ENCODE peak calls at places on chromosomes 2 and 18, in eight cellular contexts. One of them, this sample, is unnamed.

GRCh38 chr2:172516299-172516698 is 39.6 kb upstream of the PDK1 start:
- DNase-seq in AG04450: peak
- DNase-seq in CD4-positive, CD25-positive, alpha-beta regulatory T cell: no peak
- DNase-seq in stomach: no peak
- DNase-seq in PC-3: peak
- DNase-seq in thyroid gland: no peak
- DNase-seq in neuronal stem cell: no peak
- DNase-seq in tibial artery: no peak
- DNase-seq in this sample: no peak

GRCh38 chr18:22558945-22559385 is 141.2 kb upstream of the CTAGE1 start:
- DNase-seq in AG04450: no peak
- DNase-seq in CD4-positive, CD25-positive, alpha-beta regulatory T cell: no peak
- DNase-seq in stomach: peak
- DNase-seq in PC-3: peak
- DNase-seq in thyroid gland: peak
- DNase-seq in neuronal stem cell: no peak
- DNase-seq in tibial artery: peak
- DNase-seq in this sample: peak

GRCh38 chr2:28270456-28271146 is 122.1 kb upstream of the FOSL2 start:
- DNase-seq in AG04450: no peak
- DNase-seq in CD4-positive, CD25-positive, alpha-beta regulatory T cell: no peak
- DNase-seq in stomach: no peak
- DNase-seq in PC-3: no peak
- DNase-seq in thyroid gland: no peak
- DNase-seq in neuronal stem cell: no peak
- DNase-seq in tibial artery: no peak
- DNase-seq in this sample: no peak

GRCh38 chr2:218230882-218231281 is 13.9 kb downstream of the ARPC2 start:
- DNase-seq in AG04450: no peak
- DNase-seq in CD4-positive, CD25-positive, alpha-beta regulatory T cell: no peak
- DNase-seq in stomach: peak
- DNase-seq in PC-3: peak
- DNase-seq in thyroid gland: no peak
- DNase-seq in neuronal stem cell: no peak
- DNase-seq in tibial artery: no peak
- DNase-seq in this sample: no peak

GRCh38 chr18:25764777-25765176 is 325.6 kb downstream of the SS18 start:
- DNase-seq in AG04450: no peak
- DNase-seq in CD4-positive, CD25-positive, alpha-beta regulatory T cell: no peak
- DNase-seq in stomach: no peak
- DNase-seq in PC-3: no peak
- DNase-seq in thyroid gland: no peak
- DNase-seq in neuronal stem cell: no peak
- DNase-seq in tibial artery: no peak
- DNase-seq in this sample: no peak

GRCh38 chr2:216064684-216065083 is 16.9 kb downstream of the PECR start:
- DNase-seq in AG04450: no peak
- DNase-seq in CD4-positive, CD25-positive, alpha-beta regulatory T cell: no peak
- DNase-seq in stomach: no peak
- DNase-seq in PC-3: no peak
- DNase-seq in thyroid gland: no peak
- DNase-seq in neuronal stem cell: no peak
- DNase-seq in tibial artery: no peak
- DNase-seq in this sample: no peak

GRCh38 chr2:7057865-7058400 is 140.7 kb downstream of the RNF144A start:
- DNase-seq in AG04450: no peak
- DNase-seq in CD4-positive, CD25-positive, alpha-beta regulatory T cell: no peak
- DNase-seq in stomach: no peak
- DNase-seq in PC-3: no peak
- DNase-seq in thyroid gland: no peak
- DNase-seq in neuronal stem cell: no peak
- DNase-seq in tibial artery: no peak
- DNase-seq in this sample: no peak

GRCh38 chr18:48711651-48712486 is 173.0 kb downstream of the CTIF start:
- DNase-seq in AG04450: no peak
- DNase-seq in CD4-positive, CD25-positive, alpha-beta regulatory T cell: no peak
- DNase-seq in stomach: no peak
- DNase-seq in PC-3: peak
- DNase-seq in thyroid gland: peak
- DNase-seq in neuronal stem cell: peak
- DNase-seq in tibial artery: no peak
- DNase-seq in this sample: no peak

GRCh38 chr18:78686976-78687685 is 292.5 kb upstream of the SALL3 start:
- DNase-seq in AG04450: no peak
- DNase-seq in CD4-positive, CD25-positive, alpha-beta regulatory T cell: no peak
- DNase-seq in stomach: peak
- DNase-seq in PC-3: no peak
- DNase-seq in thyroid gland: no peak
- DNase-seq in neuronal stem cell: no peak
- DNase-seq in tibial artery: no peak
- DNase-seq in this sample: no peak

GRCh38 chr2:84697895-84698294 is 181.6 kb downstream of the DNAH6 start:
- DNase-seq in AG04450: no peak
- DNase-seq in CD4-positive, CD25-positive, alpha-beta regulatory T cell: no peak
- DNase-seq in stomach: no peak
- DNase-seq in PC-3: peak
- DNase-seq in thyroid gland: no peak
- DNase-seq in neuronal stem cell: no peak
- DNase-seq in tibial artery: no peak
- DNase-seq in this sample: no peak

GRCh38 chr2:235041221-235041917 is 89.6 kb downstream of the SH3BP4 start:
- DNase-seq in AG04450: no peak
- DNase-seq in CD4-positive, CD25-positive, alpha-beta regulatory T cell: no peak
- DNase-seq in stomach: no peak
- DNase-seq in PC-3: no peak
- DNase-seq in thyroid gland: no peak
- DNase-seq in neuronal stem cell: no peak
- DNase-seq in tibial artery: peak
- DNase-seq in this sample: no peak

GRCh38 chr2:11799826-11800225 is 53.4 kb downstream of the LPIN1 start:
- DNase-seq in AG04450: no peak
- DNase-seq in CD4-positive, CD25-positive, alpha-beta regulatory T cell: no peak
- DNase-seq in stomach: no peak
- DNase-seq in PC-3: no peak
- DNase-seq in thyroid gland: no peak
- DNase-seq in neuronal stem cell: no peak
- DNase-seq in tibial artery: no peak
- DNase-seq in this sample: no peak

GRCh38 chr2:172087191-172087779 is 2.0 kb downstream of the DLX1 start:
- DNase-seq in AG04450: no peak
- DNase-seq in CD4-positive, CD25-positive, alpha-beta regulatory T cell: no peak
- DNase-seq in stomach: no peak
- DNase-seq in PC-3: no peak
- DNase-seq in thyroid gland: no peak
- DNase-seq in neuronal stem cell: no peak
- DNase-seq in tibial artery: no peak
- DNase-seq in this sample: no peak

GRCh38 chr2:45220227-45220626 is 211.0 kb upstream of the SIX2 start:
- DNase-seq in AG04450: no peak
- DNase-seq in CD4-positive, CD25-positive, alpha-beta regulatory T cell: no peak
- DNase-seq in stomach: no peak
- DNase-seq in PC-3: no peak
- DNase-seq in thyroid gland: no peak
- DNase-seq in neuronal stem cell: no peak
- DNase-seq in tibial artery: no peak
- DNase-seq in this sample: no peak

GRCh38 chr2:238596571-238597551 is 170.1 kb downstream of the ASB1 start:
- DNase-seq in AG04450: peak
- DNase-seq in CD4-positive, CD25-positive, alpha-beta regulatory T cell: no peak
- DNase-seq in stomach: no peak
- DNase-seq in PC-3: peak
- DNase-seq in thyroid gland: peak
- DNase-seq in neuronal stem cell: no peak
- DNase-seq in tibial artery: peak
- DNase-seq in this sample: peak
- H3K27ac ChIP-seq in AG04450: no peak
- H3K27ac ChIP-seq in CD4-positive, CD25-positive, alpha-beta regulatory T cell: no peak
- H3K27ac ChIP-seq in stomach: no peak
- H3K27ac ChIP-seq in PC-3: peak
- H3K27ac ChIP-seq in thyroid gland: peak
- H3K27ac ChIP-seq in neuronal stem cell: no peak
- H3K27ac ChIP-seq in tibial artery: peak
- H3K27ac ChIP-seq in this sample: peak

GRCh38 chr2:237515166-237515565 is 28.1 kb downstream of the MLPH start:
- DNase-seq in AG04450: no peak
- DNase-seq in CD4-positive, CD25-positive, alpha-beta regulatory T cell: no peak
- DNase-seq in stomach: no peak
- DNase-seq in PC-3: no peak
- DNase-seq in thyroid gland: no peak
- DNase-seq in neuronal stem cell: no peak
- DNase-seq in tibial artery: no peak
- DNase-seq in this sample: no peak
- H3K27ac ChIP-seq in AG04450: no peak
- H3K27ac ChIP-seq in CD4-positive, CD25-positive, alpha-beta regulatory T cell: no peak
- H3K27ac ChIP-seq in stomach: no peak
- H3K27ac ChIP-seq in PC-3: no peak
- H3K27ac ChIP-seq in thyroid gland: no peak
- H3K27ac ChIP-seq in neuronal stem cell: no peak
- H3K27ac ChIP-seq in tibial artery: no peak
- H3K27ac ChIP-seq in this sample: no peak

DNA sequence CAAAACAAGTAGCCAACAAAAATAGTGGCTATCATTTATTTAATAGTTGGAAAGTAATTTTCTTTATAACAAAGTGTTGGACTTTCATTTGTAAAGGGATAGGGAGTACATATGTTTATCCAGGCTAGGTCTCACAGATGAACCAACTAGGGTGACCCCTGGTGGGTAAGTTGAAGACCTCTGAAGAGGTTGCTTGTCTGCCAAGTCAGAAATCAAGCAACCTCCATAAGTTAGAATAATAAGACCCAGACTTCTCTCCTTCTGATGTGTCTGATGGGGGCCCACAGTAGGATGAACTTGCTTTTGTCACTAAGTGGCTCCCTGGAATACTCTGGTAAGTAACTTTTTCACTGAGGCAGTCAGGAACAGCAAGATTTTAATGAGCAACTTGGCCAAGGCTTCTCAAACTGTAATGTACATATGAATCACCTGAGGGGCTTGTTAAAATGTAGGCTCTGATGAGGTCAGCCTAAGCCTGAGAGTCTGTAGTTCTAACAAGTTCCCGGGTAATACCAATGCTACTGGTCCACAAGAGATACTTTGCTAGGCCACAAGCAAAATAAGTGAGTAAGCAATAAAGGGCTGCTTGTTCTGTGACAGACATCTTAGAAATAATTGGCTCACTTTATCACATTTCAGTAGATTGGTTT is 319.6 kb downstream of the PIK3C3 start:
- DNase-seq in AG04450: no peak
- DNase-seq in CD4-positive, CD25-positive, alpha-beta regulatory T cell: no peak
- DNase-seq in stomach: no peak
- DNase-seq in PC-3: peak
- DNase-seq in thyroid gland: peak
- DNase-seq in neuronal stem cell: no peak
- DNase-seq in tibial artery: no peak
- DNase-seq in this sample: no peak
- H3K27ac ChIP-seq in AG04450: no peak
- H3K27ac ChIP-seq in CD4-positive, CD25-positive, alpha-beta regulatory T cell: no peak
- H3K27ac ChIP-seq in stomach: no peak
- H3K27ac ChIP-seq in PC-3: no peak
- H3K27ac ChIP-seq in thyroid gland: no peak
- H3K27ac ChIP-seq in neuronal stem cell: no peak
- H3K27ac ChIP-seq in tibial artery: no peak
- H3K27ac ChIP-seq in this sample: no peak

DNA sequence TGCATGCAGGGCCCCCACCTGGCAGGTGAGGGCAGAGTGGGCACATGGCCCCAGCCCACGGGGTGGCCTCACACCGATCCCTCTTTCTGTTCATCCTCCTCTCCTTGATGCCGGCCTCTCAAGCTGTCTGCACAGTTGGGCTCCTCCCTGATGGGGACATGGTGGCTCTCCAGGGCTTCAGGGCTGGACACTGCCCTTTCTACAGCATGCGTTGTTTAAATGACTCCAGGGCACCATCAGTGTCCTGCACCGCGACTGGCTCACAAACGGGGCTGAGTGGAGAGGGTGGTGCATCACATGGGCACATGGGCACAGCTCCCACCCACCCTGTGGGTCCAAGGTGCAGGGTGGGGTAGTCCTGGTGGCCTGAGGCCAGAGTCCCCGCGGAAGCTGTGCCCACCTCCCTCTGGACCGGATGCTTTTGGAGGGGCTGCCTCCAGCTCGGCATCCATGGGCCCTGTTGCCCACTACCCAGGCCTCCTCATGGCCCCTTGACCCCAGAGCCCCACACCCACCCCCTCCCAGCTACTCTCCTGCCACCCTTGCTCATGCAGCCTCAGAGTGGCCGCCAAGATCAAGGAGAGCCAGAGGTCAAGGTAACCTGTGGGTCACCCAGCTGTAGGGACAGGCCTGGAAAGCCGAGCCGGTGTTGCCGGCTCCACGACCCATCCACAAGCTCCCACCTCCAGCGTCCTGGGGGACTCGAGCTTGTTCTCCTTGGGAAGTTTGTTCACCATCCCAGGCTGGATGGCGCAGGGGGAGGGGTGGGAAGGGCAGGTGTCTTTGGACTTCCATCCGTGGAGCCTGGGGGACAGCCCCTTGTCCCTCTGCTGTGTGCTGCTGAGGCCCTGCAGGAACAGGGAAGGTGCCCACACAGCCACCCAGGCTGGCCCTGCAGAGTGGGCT is 12.3 kb upstream of the SNED1 start:
- DNase-seq in AG04450: no peak
- DNase-seq in CD4-positive, CD25-positive, alpha-beta regulatory T cell: no peak
- DNase-seq in stomach: no peak
- DNase-seq in PC-3: no peak
- DNase-seq in thyroid gland: peak
- DNase-seq in neuronal stem cell: no peak
- DNase-seq in tibial artery: peak
- DNase-seq in this sample: no peak
- H3K27ac ChIP-seq in AG04450: no peak
- H3K27ac ChIP-seq in CD4-positive, CD25-positive, alpha-beta regulatory T cell: no peak
- H3K27ac ChIP-seq in stomach: peak
- H3K27ac ChIP-seq in PC-3: no peak
- H3K27ac ChIP-seq in thyroid gland: no peak
- H3K27ac ChIP-seq in neuronal stem cell: no peak
- H3K27ac ChIP-seq in tibial artery: no peak
- H3K27ac ChIP-seq in this sample: peak

DNA sequence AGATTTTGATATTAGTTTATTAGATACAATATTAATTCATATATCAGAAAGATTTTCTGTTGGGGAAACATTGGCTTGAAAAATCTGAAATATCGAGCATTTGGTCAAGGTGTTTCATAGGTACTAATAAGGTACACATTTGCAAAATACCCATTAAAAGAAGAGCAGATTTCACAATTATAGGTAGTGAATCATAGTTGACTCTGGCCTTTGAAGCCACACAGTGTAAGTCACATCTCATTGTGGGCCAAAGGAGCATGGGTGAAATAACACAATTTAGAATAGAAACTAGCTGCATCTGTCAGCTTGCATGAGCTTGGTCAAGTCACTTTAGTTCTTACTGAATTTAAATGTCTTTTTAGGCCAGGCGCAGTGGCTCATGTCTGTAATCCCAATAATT is 4.9 kb downstream of the KDM3A start:
- DNase-seq in AG04450: no peak
- DNase-seq in CD4-positive, CD25-positive, alpha-beta regulatory T cell: no peak
- DNase-seq in stomach: no peak
- DNase-seq in PC-3: peak
- DNase-seq in thyroid gland: no peak
- DNase-seq in neuronal stem cell: no peak
- DNase-seq in tibial artery: no peak
- DNase-seq in this sample: no peak
- H3K27ac ChIP-seq in AG04450: no peak
- H3K27ac ChIP-seq in CD4-positive, CD25-positive, alpha-beta regulatory T cell: no peak
- H3K27ac ChIP-seq in stomach: no peak
- H3K27ac ChIP-seq in PC-3: no peak
- H3K27ac ChIP-seq in thyroid gland: no peak
- H3K27ac ChIP-seq in neuronal stem cell: no peak
- H3K27ac ChIP-seq in tibial artery: no peak
- H3K27ac ChIP-seq in this sample: no peak

This sample was measured in lung.